ENCODE peak calls at places on chromosomes 7 and 10, in four cellular contexts. S is HL-60, Q is K562, F is GM12878. D is an unnamed sample.
A peak's percentile ranks its signal among the peaks of the same experiment; 100 is the strongest.

GRCh38 chr7:14321947-14322346 is 332.5 kb upstream of the ETV1 start:
- DNase-seq in F (no peak), S (no peak), Q (no peak), D (no peak)

GRCh38 chr10:103614511-103615158 is 121.1 kb downstream of the NEURL1 start:
- DNase-seq in F (no peak), S (no peak), Q (no peak), D (no peak)

GRCh38 chr10:123563994-123564393 is 102.2 kb upstream of the GPR26 start:
- DNase-seq in F (no peak), S (no peak), Q (no peak), D (no peak)

GRCh38 chr10:61643316-61643751 is 19.4 kb upstream of the CABCOCO1 start:
- DNase-seq in Q (no peak), S (no peak), F (no peak), D (no peak)

GRCh38 chr10:128701837-128702236 is 575.6 kb upstream of the MKI67 start:
- DNase-seq in S (no peak), Q (no peak), F (no peak), D (no peak)

GRCh38 chr10:113278664-113279063 is 274.2 kb upstream of the HABP2 start:
- DNase-seq in S (no peak), F (no peak), Q (no peak), D (no peak)

GRCh38 chr7:94228223-94228622 is 166.5 kb upstream of the COL1A2 start:
- DNase-seq in F (no peak), Q (no peak), S (no peak), D (no peak)

GRCh38 chr7:29345590-29345989 is 151.0 kb downstream of the CHN2 start:
- DNase-seq in Q (no peak), S (peak; percentile 22), F (no peak), D (no peak)

GRCh38 chr10:79142064-79142491 is 73.3 kb downstream of the ZMIZ1 start:
- DNase-seq in S (no peak), F (no peak), Q (no peak), D (no peak)

GRCh38 chr7:55486991-55487390 is 85.3 kb downstream of the VOPP1 start:
- DNase-seq in F (no peak), Q (no peak), S (no peak), D (no peak)

GRCh38 chr10:103554488-103555320 is 61.2 kb downstream of the NEURL1 start:
- DNase-seq in F (no peak), S (peak; percentile 12), Q (peak; percentile 71), D (no peak)

GRCh38 chr7:41641006-41641714 is 61.7 kb downstream of the INHBA start:
- DNase-seq in S (no peak), Q (no peak), F (no peak), D (no peak)

GRCh38 chr10:14600065-14600464 is 174.6 kb downstream of the FAM107B start:
- DNase-seq in Q (no peak), S (no peak), F (no peak), D (no peak)

GRCh38 chr7:73715648-73716317 is 3.7 kb downstream of the STX1A start:
- DNase-seq in S (peak; percentile 74), Q (peak; percentile 95), F (no peak), D (no peak)

GRCh38 chr10:58894929-58895328 is 281.5 kb upstream of the PHYHIPL start:
- DNase-seq in S (no peak), F (no peak), Q (no peak), D (no peak)

GRCh38 chr10:62082729-62083412 is 181.4 kb downstream of the ARID5B start:
- DNase-seq in F (peak; percentile 51), Q (no peak), S (no peak), D (no peak)

GRCh38 chr7:121604627-121605296 is 208.7 kb upstream of the FAM3C start:
- DNase-seq in S (no peak), Q (no peak), F (no peak), D (no peak)

GRCh38 chr10:69575164-69575722 is 2.0 kb upstream of the NEUROG3 start:
- DNase-seq in S (no peak), F (no peak), Q (no peak), D (no peak)

GRCh38 chr7:3140834-3141233 is 97.2 kb upstream of the CARD11 start:
- DNase-seq in F (no peak), Q (no peak), S (no peak), D (no peak)

GRCh38 chr7:45033261-45033930 is 33.4 kb downstream of the CCM2 start:
- DNase-seq in Q (peak; percentile 3), S (no peak), F (no peak), D (no peak)

GRCh38 chr10:108039821-108040584 is 875.5 kb upstream of the SORCS1 start:
- DNase-seq in S (no peak), F (no peak), Q (no peak), D (no peak)
- TF ChIP-seq SPI1 in S (no peak), F (no peak), Q (no peak), D (no peak)

GRCh38 chr10:28349892-28350291 is 47.0 kb upstream of the MPP7 start:
- DNase-seq in Q (no peak), S (no peak), F (no peak), D (no peak)
- TF ChIP-seq SPI1 in Q (no peak), S (no peak), F (no peak), D (no peak)

GRCh38 chr7:81111781-81112540 is 193.1 kb upstream of the SEMA3C start:
- DNase-seq in Q (no peak), F (no peak), S (no peak), D (no peak)
- TF ChIP-seq SPI1 in Q (no peak), F (no peak), S (no peak), D (no peak)

DNA sequence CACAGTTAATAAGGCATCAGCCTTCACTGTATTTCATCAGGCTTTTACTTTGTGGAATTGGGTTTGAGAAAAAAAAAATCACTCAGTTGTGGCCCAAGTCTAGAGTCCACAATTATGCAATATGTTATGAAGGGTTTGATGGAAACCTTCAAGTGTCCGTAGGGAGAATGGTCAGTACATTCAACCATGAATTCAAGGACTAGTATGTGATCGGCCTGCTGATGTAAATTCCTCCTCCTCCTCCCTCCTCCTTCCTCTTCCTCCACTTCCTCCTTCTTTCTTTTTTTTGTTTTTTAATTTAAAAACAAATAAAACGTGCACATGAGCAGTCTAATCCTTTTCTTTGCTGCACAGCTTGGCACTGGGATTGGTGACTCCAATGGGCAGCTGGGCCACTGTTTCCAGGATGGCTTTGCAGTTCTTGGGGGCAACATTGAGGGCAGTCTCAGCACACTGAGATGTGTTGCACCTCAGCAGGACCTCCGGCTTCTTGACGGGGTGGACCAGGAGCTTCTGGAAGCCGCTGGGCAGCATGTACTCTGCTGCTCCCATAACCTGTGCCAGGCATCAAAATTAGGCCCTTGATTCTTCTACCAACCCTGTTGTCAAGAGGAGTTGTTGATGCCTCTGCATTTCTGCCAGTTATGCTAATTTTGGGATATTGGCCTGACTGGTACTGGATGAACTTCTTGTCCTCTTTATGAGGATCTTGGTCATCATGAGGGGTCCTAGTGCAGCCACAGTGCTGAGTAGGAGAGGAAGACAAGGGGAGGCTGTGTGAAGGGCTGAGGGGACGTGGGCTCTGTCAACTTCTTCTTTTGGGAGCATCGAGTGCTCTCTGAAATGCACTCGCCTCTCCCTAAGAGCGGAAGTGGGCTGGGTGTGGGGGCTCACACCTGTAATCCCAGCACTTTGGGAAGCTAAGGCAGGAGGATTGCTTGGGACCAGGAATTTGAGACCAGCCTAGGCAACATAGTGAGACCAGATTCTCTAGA is 9.3 kb upstream of the IL2RA start:
- DNase-seq in F (no peak), Q (no peak), S (no peak), D (no peak)
- TF ChIP-seq SPI1 in F (peak; percentile 29), Q (no peak), S (peak; percentile 59), D (peak; percentile 38)

DNA sequence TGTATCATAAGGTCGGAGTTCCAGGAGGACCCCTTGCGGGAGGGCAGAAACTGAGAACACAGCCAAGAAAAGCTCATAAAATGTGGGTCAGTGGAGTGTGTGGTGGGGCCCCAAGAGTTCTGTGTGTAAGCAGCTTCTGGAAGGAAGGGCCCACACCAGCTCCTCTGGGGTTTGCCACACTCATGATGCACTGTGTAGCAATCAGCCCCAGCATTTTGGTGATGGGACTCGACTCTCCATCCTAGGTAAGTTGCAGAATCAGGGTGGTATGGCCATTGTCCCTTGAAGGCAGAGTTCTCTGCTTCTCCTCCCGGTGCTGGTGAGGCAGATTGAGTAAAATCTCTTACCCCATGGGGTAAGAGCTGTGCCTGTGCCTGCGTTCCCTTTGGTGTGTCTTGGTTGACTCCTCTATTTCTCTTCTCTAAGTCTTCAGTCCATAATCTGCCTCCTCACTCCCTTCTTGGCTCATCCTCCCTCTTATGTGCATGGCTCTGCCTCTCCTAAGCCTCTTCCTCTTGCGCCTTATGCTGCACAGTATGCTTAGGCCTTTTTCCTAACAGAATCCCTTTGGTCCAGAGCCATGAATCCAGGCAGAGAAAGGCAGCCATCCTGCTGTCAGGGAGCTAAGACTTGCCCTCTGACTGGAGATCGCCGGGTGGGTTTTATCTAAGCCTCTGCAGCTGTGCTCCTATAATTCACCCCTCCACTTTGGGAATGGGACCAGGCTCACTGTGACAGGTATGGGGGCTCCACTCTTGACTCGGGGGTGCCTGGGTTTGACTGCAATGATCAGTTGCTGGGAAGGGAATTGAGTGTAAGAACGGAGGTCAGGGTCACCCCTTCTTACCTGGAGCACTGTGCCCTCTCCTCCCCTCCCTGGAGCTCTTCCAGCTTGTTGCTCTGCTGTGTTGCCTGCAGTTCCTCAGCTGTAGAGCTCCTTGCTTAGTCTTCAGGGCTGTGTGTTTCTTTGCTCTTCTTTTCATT is 17.8 kb downstream of the PRSS2 start:
- DNase-seq in S (no peak), Q (no peak), F (no peak), D (no peak)
- TF ChIP-seq SPI1 in S (no peak), Q (no peak), F (no peak), D (no peak)

DNA sequence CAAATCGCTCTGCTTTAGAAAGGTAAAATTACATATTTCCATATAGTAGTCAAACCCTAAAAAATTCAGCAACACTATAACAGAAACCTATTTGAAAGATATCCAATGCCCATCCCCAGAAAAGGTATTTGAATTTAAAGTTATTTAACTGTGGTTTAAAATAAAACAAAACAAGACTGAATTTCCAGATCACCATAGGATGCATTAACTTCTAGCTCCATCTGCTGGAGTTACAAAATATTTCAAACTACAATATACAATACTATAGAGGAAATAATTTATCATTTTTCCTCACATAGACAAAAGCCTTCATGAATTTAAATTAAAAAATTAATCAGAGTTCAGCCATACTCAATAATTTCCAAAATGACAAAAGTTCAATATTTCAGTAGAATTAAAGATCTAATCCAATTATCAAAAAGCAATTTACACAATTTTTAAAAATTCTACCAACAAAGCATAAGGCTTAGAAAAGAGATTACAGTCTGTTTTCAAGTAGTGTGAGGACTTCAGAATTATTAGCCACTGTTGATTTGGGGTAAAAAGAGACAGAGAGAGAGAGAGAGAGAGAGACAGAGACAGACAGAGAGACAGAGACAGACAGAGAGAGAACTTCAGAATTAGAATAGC is 75.9 kb downstream of the LMBR1 start:
- DNase-seq in F (no peak), Q (no peak), S (no peak), D (no peak)
- TF ChIP-seq SPI1 in F (no peak), Q (no peak), S (no peak), D (no peak)

DNA sequence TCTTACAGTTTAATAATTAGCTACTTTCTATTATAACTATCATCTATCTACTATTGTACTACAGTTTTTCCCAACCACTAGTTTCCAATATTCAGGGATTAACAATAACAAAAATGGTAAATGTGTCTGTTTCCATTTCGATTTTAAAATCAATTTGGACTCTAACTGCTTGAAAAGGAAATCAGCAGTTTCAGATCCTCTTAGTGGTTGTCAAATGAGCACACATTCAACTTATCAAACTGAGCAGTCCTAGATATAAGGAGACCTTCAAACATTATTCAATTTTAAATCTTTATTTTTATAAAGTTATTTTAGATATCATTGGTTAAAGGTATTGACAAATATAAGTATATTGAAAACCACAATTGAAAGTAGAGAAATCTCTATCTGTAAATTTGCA is 46.8 kb upstream of the CD36 start:
- DNase-seq in F (no peak), Q (no peak), S (no peak), D (no peak)
- TF ChIP-seq SPI1 in F (peak; percentile 72), Q (no peak), S (no peak), D (peak; percentile 94)

GRCh38 chr10:50937230-50937907 is 51.9 kb upstream of the A1CF start:
- DNase-seq in F (no peak), S (no peak), Q (peak; percentile 21), D (no peak)
- TF ChIP-seq SPI1 in F (no peak), S (no peak), Q (no peak), D (no peak)